ENCODE peak calls at places on chromosomes 3 and 15, in seven cellular contexts. One of them, this sample, is unnamed.

GRCh38 chr15:77542491-77543001 is 90.2 kb downstream of the LINGO1 start:
- DNase-seq in stimulated activated CD8-positive, alpha-beta memory T cell treated with anti-CD3 and anti-CD28 coated beads, Interleukin-15, amount 100 ng/mL, for 4 hours: no peak
- DNase-seq in foreskin keratinocyte: peak; percentile 7
- DNase-seq in SW480: peak; percentile 29
- DNase-seq in AG09309: no peak
- DNase-seq in NCI-H1092: no peak
- DNase-seq in GM18507: no peak
- DNase-seq in this sample: peak; percentile 39

GRCh38 chr3:61505197-61505596 is 56.2 kb upstream of the PTPRG start:
- DNase-seq in stimulated activated CD8-positive, alpha-beta memory T cell treated with anti-CD3 and anti-CD28 coated beads, Interleukin-15, amount 100 ng/mL, for 4 hours: no peak
- DNase-seq in foreskin keratinocyte: no peak
- DNase-seq in SW480: no peak
- DNase-seq in AG09309: no peak
- DNase-seq in NCI-H1092: no peak
- DNase-seq in GM18507: no peak
- DNase-seq in this sample: no peak

GRCh38 chr3:10164546-10165393 is at the start of gene IRAK2:
- DNase-seq in stimulated activated CD8-positive, alpha-beta memory T cell treated with anti-CD3 and anti-CD28 coated beads, Interleukin-15, amount 100 ng/mL, for 4 hours: peak; percentile 34
- DNase-seq in foreskin keratinocyte: no peak
- DNase-seq in SW480: peak; percentile 21
- DNase-seq in AG09309: no peak
- DNase-seq in NCI-H1092: no peak
- DNase-seq in GM18507: peak; percentile 77
- DNase-seq in this sample: peak; percentile 69

GRCh38 chr15:55532944-55533343 is 24.9 kb upstream of the DNAAF4 start:
- DNase-seq in stimulated activated CD8-positive, alpha-beta memory T cell treated with anti-CD3 and anti-CD28 coated beads, Interleukin-15, amount 100 ng/mL, for 4 hours: no peak
- DNase-seq in foreskin keratinocyte: no peak
- DNase-seq in SW480: no peak
- DNase-seq in AG09309: no peak
- DNase-seq in NCI-H1092: no peak
- DNase-seq in GM18507: no peak
- DNase-seq in this sample: no peak

GRCh38 chr15:96331942-96332853 is 1.7 kb downstream of the NR2F2 start:
- DNase-seq in stimulated activated CD8-positive, alpha-beta memory T cell treated with anti-CD3 and anti-CD28 coated beads, Interleukin-15, amount 100 ng/mL, for 4 hours: no peak
- DNase-seq in foreskin keratinocyte: no peak
- DNase-seq in SW480: peak; percentile 75
- DNase-seq in AG09309: no peak
- DNase-seq in NCI-H1092: peak; percentile 43
- DNase-seq in GM18507: no peak
- DNase-seq in this sample: no peak

GRCh38 chr3:96813134-96813819 is 1.1 kb upstream of the EPHA6 start:
- DNase-seq in stimulated activated CD8-positive, alpha-beta memory T cell treated with anti-CD3 and anti-CD28 coated beads, Interleukin-15, amount 100 ng/mL, for 4 hours: no peak
- DNase-seq in foreskin keratinocyte: peak; percentile 27
- DNase-seq in SW480: no peak
- DNase-seq in AG09309: no peak
- DNase-seq in NCI-H1092: peak; percentile 68
- DNase-seq in GM18507: peak; percentile 44
- DNase-seq in this sample: peak; percentile 78

GRCh38 chr15:59420986-59421618 is 16.9 kb upstream of the FAM81A start:
- DNase-seq in stimulated activated CD8-positive, alpha-beta memory T cell treated with anti-CD3 and anti-CD28 coated beads, Interleukin-15, amount 100 ng/mL, for 4 hours: no peak
- DNase-seq in foreskin keratinocyte: no peak
- DNase-seq in SW480: no peak
- DNase-seq in AG09309: no peak
- DNase-seq in NCI-H1092: no peak
- DNase-seq in GM18507: no peak
- DNase-seq in this sample: no peak

GRCh38 chr3:43473737-43474136 is 148.1 kb downstream of the ANO10 start:
- DNase-seq in stimulated activated CD8-positive, alpha-beta memory T cell treated with anti-CD3 and anti-CD28 coated beads, Interleukin-15, amount 100 ng/mL, for 4 hours: no peak
- DNase-seq in foreskin keratinocyte: no peak
- DNase-seq in SW480: no peak
- DNase-seq in AG09309: no peak
- DNase-seq in NCI-H1092: no peak
- DNase-seq in GM18507: no peak
- DNase-seq in this sample: no peak

GRCh38 chr3:33317963-33318708 is 40.9 kb downstream of the FBXL2 start:
- DNase-seq in stimulated activated CD8-positive, alpha-beta memory T cell treated with anti-CD3 and anti-CD28 coated beads, Interleukin-15, amount 100 ng/mL, for 4 hours: no peak
- DNase-seq in foreskin keratinocyte: no peak
- DNase-seq in SW480: no peak
- DNase-seq in AG09309: no peak
- DNase-seq in NCI-H1092: no peak
- DNase-seq in GM18507: no peak
- DNase-seq in this sample: no peak